ENCODE peak calls at places on chromosomes 6 and 20, in five cellular contexts. U is HFFc6, D is heart right ventricle, R is GM23338, S is nephron progenitor cell. M is an unnamed sample.
A peak's percentile ranks its signal among the peaks of the same experiment; 100 is the strongest.

GRCh38 chr6:36805917-36806316 is 33.3 kb downstream of the CPNE5 start:
- DNase-seq in D (no peak), U (no peak), R (peak; percentile 59), S (no peak), M (no peak)

GRCh38 chr20:5890773-5891441 is 59.4 kb downstream of the TRMT6 start:
- DNase-seq in D (no peak), U (no peak), R (no peak), S (no peak), M (no peak)

GRCh38 chr20:34709836-34710567 is 5.9 kb downstream of the TP53INP2 start:
- DNase-seq in U (peak; percentile 14), D (peak; percentile 72), S (peak; percentile 79), R (peak; percentile 68), M (peak; percentile 67)

GRCh38 chr6:119454694-119455093 is 105.1 kb upstream of the MAN1A1 start:
- DNase-seq in S (no peak), U (no peak), R (no peak), D (no peak), M (no peak)

GRCh38 chr20:34988176-34988540 is 32.5 kb downstream of the MYH7B start:
- DNase-seq in R (no peak), D (no peak), S (no peak), U (peak; percentile 6), M (no peak)

GRCh38 chr6:37369321-37370196 is 15.8 kb downstream of the RNF8 start:
- DNase-seq in D (no peak), U (no peak), R (no peak), S (no peak), M (no peak)

GRCh38 chr6:133701633-133702331 is 187.1 kb upstream of the TCF21 start:
- DNase-seq in U (no peak), S (no peak), R (no peak), D (peak; percentile 36), M (no peak)

GRCh38 chr6:86474081-86474480 is 463.2 kb upstream of the HTR1E start:
- DNase-seq in U (no peak), R (no peak), D (no peak), S (no peak), M (no peak)

GRCh38 chr20:47222728-47223127 is 133.8 kb downstream of the ZMYND8 start:
- DNase-seq in S (no peak), D (no peak), U (no peak), R (no peak), M (no peak)

GRCh38 chr20:35133006-35133405 is 14.1 kb downstream of the EDEM2 start:
- DNase-seq in D (no peak), U (no peak), R (no peak), S (no peak), M (no peak)

GRCh38 chr6:137717074-137718073 is 149.7 kb upstream of the TNFAIP3 start:
- DNase-seq in U (no peak), D (no peak), S (no peak), R (peak; percentile 60), M (no peak)

GRCh38 chr6:104940881-104941693 is 15.8 kb upstream of the LIN28B start:
- DNase-seq in D (peak; percentile 40), R (peak; percentile 85), U (no peak), S (peak; percentile 85), M (peak; percentile 64)

GRCh38 chr20:34365765-34366213 is 2.7 kb downstream of the ITCH start:
- DNase-seq in R (no peak), U (no peak), D (no peak), S (no peak), M (no peak)

GRCh38 chr20:32040142-32040953 is 11.7 kb upstream of the HCK start:
- DNase-seq in S (no peak), U (no peak), R (no peak), D (peak; percentile 40), M (no peak)

GRCh38 chr6:100453701-100454521 is 10.8 kb downstream of the SIM1 start:
- DNase-seq in U (peak; percentile 93), S (peak; percentile 71), R (peak; percentile 90), D (no peak), M (no peak)

GRCh38 chr20:52402514-52402913 is 210.9 kb upstream of the ZFP64 start:
- DNase-seq in U (no peak), R (no peak), D (no peak), S (no peak), M (no peak)

GRCh38 chr6:157673596-157673995 is 149.4 kb upstream of the SNX9 start:
- DNase-seq in U (no peak), R (no peak), S (peak; percentile 21), D (no peak), M (no peak)

GRCh38 chr6:157674061-157674460 is 149.0 kb upstream of the SNX9 start:
- DNase-seq in U (no peak), D (no peak), R (no peak), S (no peak), M (no peak)

GRCh38 chr6:157675859-157676640 is 147.0 kb upstream of the SNX9 start:
- DNase-seq in D (no peak), R (no peak), U (no peak), S (no peak), M (no peak)

GRCh38 chr6:157679605-157680580 is 143.2 kb upstream of the SNX9 start:
- DNase-seq in U (peak; percentile 4), R (no peak), S (no peak), D (no peak), M (no peak)

DNA sequence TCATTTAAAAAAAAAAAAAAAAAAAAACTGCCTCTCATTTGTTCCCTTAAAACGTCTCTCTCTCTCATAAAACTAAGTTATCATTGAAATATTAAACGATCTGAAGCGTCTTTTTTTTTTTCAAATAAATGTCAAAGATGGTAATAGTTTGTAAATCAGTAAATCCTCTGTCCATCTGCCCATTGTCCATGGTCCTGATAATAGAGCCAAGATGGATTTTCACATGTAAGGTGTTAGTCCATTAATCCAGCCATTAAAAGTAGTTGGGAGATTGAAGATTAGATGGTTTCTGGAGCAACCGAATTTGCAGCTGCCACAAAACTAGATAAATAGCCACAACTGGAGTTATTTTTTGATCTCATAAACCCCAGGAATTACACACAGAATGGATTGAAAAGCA is 145.8 kb upstream of the SNX9 start:
- DNase-seq in R (no peak), U (no peak), S (no peak), D (no peak), M (no peak)
- TF ChIP-seq CTCF in R (no peak), U (no peak), S (no peak), D (no peak), M (no peak)

GRCh38 chr6:3561745-3562144 is 104.9 kb upstream of the SLC22A23 start:
- DNase-seq in D (no peak), S (peak; percentile 34), R (peak; percentile 70), U (no peak), M (no peak)
- TF ChIP-seq CTCF in D (no peak), S (no peak), R (peak; percentile 52), U (peak; percentile 17), M (no peak)

DNA sequence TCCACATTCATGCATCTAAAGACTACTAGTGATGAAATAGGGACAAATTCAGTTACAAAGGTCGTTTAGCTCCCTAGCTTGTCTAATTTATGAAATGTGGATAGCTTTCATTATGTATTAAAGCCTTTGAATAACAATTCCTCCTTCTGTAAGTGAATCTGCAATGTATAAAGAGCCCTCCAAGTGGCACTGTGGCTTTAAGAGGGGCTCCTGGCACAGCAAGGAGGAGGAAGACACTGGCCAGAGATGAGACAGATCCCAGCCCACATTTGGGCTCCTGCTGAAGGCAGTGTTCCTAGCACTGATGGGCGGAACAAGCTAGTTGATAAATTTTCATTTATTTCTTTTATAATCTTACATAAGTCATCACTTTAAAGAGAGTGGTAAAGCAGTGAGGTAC is 17.6 kb upstream of the FUCA2 start:
- DNase-seq in S (no peak), U (no peak), R (peak; percentile 54), D (no peak), M (no peak)
- TF ChIP-seq CTCF in S (no peak), U (peak; percentile 21), R (peak; percentile 46), D (no peak), M (no peak)

GRCh38 chr6:28395918-28396317 is 3.6 kb downstream of the ZSCAN12 start:
- DNase-seq in R (no peak), D (no peak), S (no peak), U (no peak), M (no peak)

GRCh38 chr6:28402197-28402596 is 2.6 kb upstream of the ZSCAN12 start:
- DNase-seq in D (no peak), S (no peak), R (no peak), U (no peak), M (no peak)

GRCh38 chr6:28400122-28400451 is 540 bp upstream of the ZSCAN12 start:
- DNase-seq in R (no peak), D (no peak), U (no peak), S (no peak), M (no peak)

GRCh38 chr6:28401172-28401571 is 1.6 kb upstream of the ZSCAN12 start:
- DNase-seq in D (no peak), R (no peak), U (no peak), S (no peak), M (no peak)

DNA sequence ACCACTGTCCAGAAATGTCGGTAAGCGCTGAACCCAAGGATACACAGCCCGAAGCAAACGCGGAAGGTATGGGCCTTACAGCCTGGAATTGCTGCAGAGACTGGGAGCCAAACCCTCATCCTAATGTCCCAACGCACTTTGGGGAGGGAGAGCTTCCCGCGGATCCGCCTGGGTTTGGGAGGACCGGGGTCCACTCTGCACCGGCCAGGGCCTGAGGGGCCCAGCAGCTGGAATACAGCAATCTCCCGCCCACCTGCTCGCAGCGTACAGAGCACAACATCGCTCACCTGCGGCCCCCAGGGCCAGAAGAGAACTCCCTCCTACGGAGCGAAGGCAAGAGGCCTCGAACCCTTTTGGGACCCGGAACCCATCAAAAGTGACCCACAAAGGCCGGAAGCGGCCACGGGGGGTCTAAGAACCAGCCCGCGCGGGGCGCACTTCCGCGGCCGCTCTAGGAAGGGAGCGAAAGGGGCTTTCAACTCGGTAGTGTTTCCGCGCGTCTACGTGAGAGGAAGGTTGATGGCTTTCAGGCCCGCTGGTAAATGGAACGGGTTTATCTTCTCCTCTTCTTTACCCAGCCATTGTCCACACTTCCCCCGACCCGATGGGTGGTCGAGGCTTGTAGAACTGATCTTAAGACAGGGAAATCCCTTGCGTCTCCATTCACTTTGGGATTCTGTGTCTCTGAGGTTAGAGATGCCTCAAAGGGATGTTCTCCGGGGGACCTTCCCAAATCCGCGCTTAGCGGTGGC is at the start of gene ZSCAN12:
- DNase-seq in S (peak; percentile 78), R (peak; percentile 97), D (peak; percentile 83), U (peak; percentile 72), M (peak; percentile 64)
- TF ChIP-seq CTCF in S (peak; percentile 46), R (peak; percentile 56), D (peak; percentile 53), U (peak; percentile 71), M (no peak)

GRCh38 chr20:61599061-61599930 is 347.2 kb downstream of the CDH4 start:
- DNase-seq in R (peak; percentile 64), S (peak; percentile 23), U (no peak), D (no peak), M (no peak)
- TF ChIP-seq CTCF in R (peak; percentile 78), S (peak; percentile 12), U (peak; percentile 24), D (no peak), M (no peak)

DNA sequence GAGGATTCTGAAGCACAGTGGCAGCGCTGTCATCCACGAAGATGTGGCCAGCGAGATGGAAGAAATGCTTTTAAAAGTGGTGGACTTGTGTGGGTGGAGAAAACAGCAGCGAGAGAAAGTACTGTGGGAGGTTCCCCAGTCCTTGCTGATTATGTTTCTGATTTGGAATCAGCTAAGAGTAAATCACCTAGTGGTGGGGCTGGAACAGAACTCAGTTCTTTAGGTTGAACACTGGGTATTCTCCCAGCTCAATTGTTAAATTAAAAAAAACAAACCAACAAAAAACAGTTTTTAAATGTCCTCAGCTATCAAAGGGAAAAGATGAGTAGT is 515 bp upstream of the ZNF322 start:
- DNase-seq in S (no peak), U (peak; percentile 40), D (no peak), R (peak; percentile 35), M (no peak)
- TF ChIP-seq CTCF in S (no peak), U (no peak), D (no peak), R (no peak), M (no peak)

GRCh38 chr6:164113637-164114036 is 699.1 kb downstream of the QKI start:
- DNase-seq in D (no peak), S (no peak), R (no peak), U (no peak), M (no peak)
- TF ChIP-seq CTCF in D (no peak), S (no peak), R (no peak), U (no peak), M (no peak)